ENCODE peak calls at places on chromosomes 6 and 20, in ten cellular contexts. A, Z, W, Y, F, Q, S, M, C and I are unnamed samples.

GRCh38 chr6:13702809-13703302 is 8.8 kb downstream of the RANBP9 start:
- DNase-seq in W (no peak), F (peak; percentile 91), A (no peak), S (no peak), Y (peak; percentile 94), M (no peak), Z (no peak), C (peak; percentile 89), Q (peak; percentile 41), I (no peak)

GRCh38 chr6:112199001-112199403 is 55.4 kb downstream of the LAMA4 start:
- DNase-seq in S (no peak), F (no peak), C (no peak), A (no peak), Q (no peak), W (peak; percentile 37), Y (no peak), Z (no peak), M (no peak), I (no peak)

GRCh38 chr20:32841632-32842031 is 17.1 kb upstream of the EFCAB8 start:
- DNase-seq in S (no peak), A (no peak), F (no peak), Z (no peak), C (no peak), M (no peak), Q (no peak), W (no peak), Y (no peak), I (no peak)

GRCh38 chr20:58722379-58722778 is 29.8 kb downstream of the NPEPL1 start:
- DNase-seq in W (no peak), C (no peak), M (no peak), A (no peak), S (no peak), Q (no peak), F (no peak), Z (no peak), Y (no peak), I (no peak)

GRCh38 chr6:143283887-143284640 is 166.4 kb downstream of the ADAT2 start:
- DNase-seq in C (no peak), S (no peak), W (no peak), Q (no peak), F (no peak), Z (no peak), M (no peak), A (no peak), Y (no peak), I (no peak)

GRCh38 chr6:3001773-3002293 is 2.1 kb downstream of the NQO2 start:
- DNase-seq in C (peak; percentile 97), S (no peak), Q (peak; percentile 67), W (peak; percentile 80), Y (peak; percentile 96), M (peak; percentile 80), A (no peak), F (peak; percentile 91), Z (peak; percentile 97), I (no peak)

GRCh38 chr20:49990310-49990720 is 7.5 kb downstream of the SNAI1 start:
- DNase-seq in Y (no peak), M (no peak), F (no peak), S (no peak), Q (no peak), A (no peak), C (no peak), W (no peak), Z (no peak), I (no peak)

GRCh38 chr6:16690244-16691142 is 70.8 kb downstream of the ATXN1 start:
- DNase-seq in Q (peak; percentile 53), C (no peak), F (peak; percentile 54), Z (peak; percentile 39), Y (peak; percentile 62), A (no peak), M (peak; percentile 52), S (no peak), W (no peak), I (no peak)

GRCh38 chr6:32668226-32668747 is 1.8 kb upstream of the HLA-DQB1 start:
- DNase-seq in Z (peak; percentile 85), Q (peak; percentile 76), W (peak; percentile 82), C (no peak), A (peak; percentile 20), Y (peak; percentile 62), M (peak; percentile 84), S (no peak), F (no peak), I (no peak)

GRCh38 chr20:46139243-46139889 is 21.3 kb downstream of the CD40 start:
- DNase-seq in C (no peak), F (no peak), Y (no peak), S (no peak), Z (no peak), W (no peak), A (no peak), M (no peak), Q (no peak), I (no peak)

GRCh38 chr20:14334306-14334930 is 3.0 kb downstream of the FLRT3 start:
- DNase-seq in Y (peak; percentile 0), W (peak; percentile 6), S (peak; percentile 42), M (no peak), C (peak; percentile 49), A (no peak), Z (peak; percentile 94), F (no peak), Q (no peak), I (peak; percentile 30)